ENCODE peak calls at places on chromosomes 13 and 19, in five cellular contexts. H is transverse colon, X is HuH-7.5, D is NCI-H2081, T is MG63. L is an unnamed sample.
A peak's percentile ranks its signal among the peaks of the same experiment; 100 is the strongest.

GRCh38 chr13:110127986-110128511 is 178.9 kb downstream of the COL4A1 start:
- DNase-seq in H (no peak), X (no peak), D (no peak), T (no peak), L (peak; percentile 55)

GRCh38 chr19:39372047-39372802 is 18.7 kb downstream of the PAF1 start:
- DNase-seq in H (peak; percentile 57), X (no peak), D (no peak), T (peak; percentile 98), L (no peak)

GRCh38 chr19:4425531-4425930 is 23.1 kb downstream of the CHAF1A start:
- DNase-seq in H (no peak), X (no peak), D (no peak), T (no peak), L (no peak)

GRCh38 chr19:16153582-16154336 is 10.3 kb downstream of the HSH2D start:
- DNase-seq in H (no peak), X (no peak), D (no peak), T (no peak), L (no peak)

GRCh38 chr19:5870986-5871394 is 650 bp upstream of the FUT5 start:
- DNase-seq in H (no peak), X (peak; percentile 79), D (no peak), T (no peak), L (no peak)

GRCh38 chr13:40127476-40127875 is 472.0 kb downstream of the COG6 start:
- DNase-seq in H (no peak), X (no peak), D (no peak), T (no peak), L (no peak)

GRCh38 chr19:53019684-53020083 is 6.0 kb downstream of the ERVV-1 start:
- DNase-seq in H (no peak), X (no peak), D (no peak), T (no peak), L (no peak)

GRCh38 chr13:76016799-76017198 is 380.7 kb downstream of the LMO7 start:
- DNase-seq in H (peak; percentile 8), X (no peak), D (peak; percentile 3), T (no peak), L (peak; percentile 45)

GRCh38 chr13:114129649-114130062 is 2.8 kb downstream of the RASA3 start:
- DNase-seq in H (no peak), X (no peak), D (no peak), T (no peak), L (peak; percentile 48)